ENCODE peak calls at places on chromosome 4, in eight cellular contexts. One of them, this sample, is unnamed.
A peak's percentile ranks its signal among the peaks of the same experiment; 100 is the strongest.

GRCh38 chr4:10260777-10261176 is 144.2 kb upstream of the WDR1 start:
- DNase-seq in transverse colon: no peak
- DNase-seq in SK-N-SH: no peak
- DNase-seq in stomach: no peak
- DNase-seq in K562: peak; percentile 49
- DNase-seq in ovary: no peak
- DNase-seq in sigmoid colon: no peak
- DNase-seq in A549: no peak
- DNase-seq in this sample: no peak

GRCh38 chr4:11954093-11954492 is 525.4 kb upstream of the HS3ST1 start:
- DNase-seq in transverse colon: peak; percentile 9
- DNase-seq in A549: peak; percentile 15
- DNase-seq in ovary: no peak
- DNase-seq in stomach: no peak
- DNase-seq in K562: no peak
- DNase-seq in sigmoid colon: no peak
- DNase-seq in SK-N-SH: no peak
- DNase-seq in this sample: no peak

GRCh38 chr4:24164054-24164453 is 274.2 kb upstream of the PPARGC1A start:
- DNase-seq in K562: no peak
- DNase-seq in sigmoid colon: no peak
- DNase-seq in stomach: no peak
- DNase-seq in A549: no peak
- DNase-seq in SK-N-SH: no peak
- DNase-seq in ovary: no peak
- DNase-seq in transverse colon: no peak
- DNase-seq in this sample: no peak

GRCh38 chr4:122012735-122013134 is 60.9 kb upstream of the TRPC3 start:
- DNase-seq in stomach: no peak
- DNase-seq in transverse colon: no peak
- DNase-seq in sigmoid colon: no peak
- DNase-seq in K562: no peak
- DNase-seq in ovary: no peak
- DNase-seq in A549: no peak
- DNase-seq in SK-N-SH: no peak
- DNase-seq in this sample: no peak

GRCh38 chr4:36244257-36245084 is at the start of gene ARAP2:
- DNase-seq in ovary: peak; percentile 46
- DNase-seq in transverse colon: peak; percentile 67
- DNase-seq in sigmoid colon: peak; percentile 67
- DNase-seq in A549: peak; percentile 15
- DNase-seq in stomach: peak; percentile 80
- DNase-seq in K562: peak; percentile 7
- DNase-seq in SK-N-SH: peak; percentile 19
- DNase-seq in this sample: peak; percentile 72

GRCh38 chr4:118955515-118955914 is 66.9 kb downstream of the SYNPO2 start:
- DNase-seq in stomach: no peak
- DNase-seq in A549: no peak
- DNase-seq in ovary: no peak
- DNase-seq in sigmoid colon: no peak
- DNase-seq in transverse colon: no peak
- DNase-seq in K562: no peak
- DNase-seq in SK-N-SH: no peak
- DNase-seq in this sample: no peak

GRCh38 chr4:52643846-52644245 is 15.3 kb downstream of the USP46 start:
- DNase-seq in K562: no peak
- DNase-seq in transverse colon: peak; percentile 21
- DNase-seq in SK-N-SH: peak; percentile 16
- DNase-seq in sigmoid colon: peak; percentile 81
- DNase-seq in ovary: no peak
- DNase-seq in A549: no peak
- DNase-seq in stomach: peak; percentile 72
- DNase-seq in this sample: peak; percentile 70

GRCh38 chr4:145890689-145891088 is 47.9 kb downstream of the ZNF827 start:
- DNase-seq in SK-N-SH: no peak
- DNase-seq in A549: no peak
- DNase-seq in transverse colon: no peak
- DNase-seq in K562: no peak
- DNase-seq in ovary: no peak
- DNase-seq in stomach: no peak
- DNase-seq in sigmoid colon: no peak
- DNase-seq in this sample: no peak

GRCh38 chr4:1583051-1583785 is 100.9 kb downstream of the FAM53A start:
- DNase-seq in SK-N-SH: no peak
- DNase-seq in stomach: no peak
- DNase-seq in sigmoid colon: peak; percentile 42
- DNase-seq in A549: no peak
- DNase-seq in transverse colon: no peak
- DNase-seq in ovary: no peak
- DNase-seq in K562: no peak
- DNase-seq in this sample: peak; percentile 56

GRCh38 chr4:48196758-48197504 is 62.9 kb upstream of the TXK start:
- DNase-seq in stomach: no peak
- DNase-seq in sigmoid colon: no peak
- DNase-seq in ovary: no peak
- DNase-seq in transverse colon: no peak
- DNase-seq in A549: no peak
- DNase-seq in K562: no peak
- DNase-seq in SK-N-SH: no peak
- DNase-seq in this sample: no peak

GRCh38 chr4:150010525-150011126 is 67.6 kb upstream of the DCLK2 start:
- DNase-seq in sigmoid colon: no peak
- DNase-seq in K562: peak; percentile 19
- DNase-seq in transverse colon: peak; percentile 27
- DNase-seq in ovary: peak; percentile 42
- DNase-seq in SK-N-SH: peak; percentile 23
- DNase-seq in stomach: peak; percentile 26
- DNase-seq in A549: peak; percentile 78
- DNase-seq in this sample: no peak

GRCh38 chr4:106266201-106266600 is 49.8 kb downstream of the TBCK start:
- DNase-seq in SK-N-SH: peak; percentile 13
- DNase-seq in K562: peak; percentile 16
- DNase-seq in A549: peak; percentile 63
- DNase-seq in sigmoid colon: no peak
- DNase-seq in transverse colon: no peak
- DNase-seq in ovary: no peak
- DNase-seq in stomach: no peak
- DNase-seq in this sample: no peak

GRCh38 chr4:5631352-5632042 is 76.9 kb downstream of the EVC2 start:
- DNase-seq in A549: no peak
- DNase-seq in sigmoid colon: no peak
- DNase-seq in transverse colon: no peak
- DNase-seq in ovary: peak; percentile 44
- DNase-seq in K562: no peak
- DNase-seq in SK-N-SH: no peak
- DNase-seq in stomach: no peak
- DNase-seq in this sample: no peak

GRCh38 chr4:56477192-56477706 is 9.8 kb downstream of the SRP72 start:
- DNase-seq in A549: no peak
- DNase-seq in K562: no peak
- DNase-seq in sigmoid colon: no peak
- DNase-seq in transverse colon: no peak
- DNase-seq in stomach: no peak
- DNase-seq in ovary: no peak
- DNase-seq in SK-N-SH: no peak
- DNase-seq in this sample: no peak

GRCh38 chr4:40962551-40963185 is 212.9 kb downstream of the NSUN7 start:
- DNase-seq in SK-N-SH: no peak
- DNase-seq in K562: no peak
- DNase-seq in ovary: no peak
- DNase-seq in A549: no peak
- DNase-seq in sigmoid colon: no peak
- DNase-seq in stomach: no peak
- DNase-seq in transverse colon: no peak
- DNase-seq in this sample: no peak

GRCh38 chr4:7252510-7253340 is 60.4 kb downstream of the SORCS2 start:
- DNase-seq in ovary: no peak
- DNase-seq in transverse colon: no peak
- DNase-seq in A549: no peak
- DNase-seq in sigmoid colon: no peak
- DNase-seq in stomach: no peak
- DNase-seq in SK-N-SH: peak; percentile 63
- DNase-seq in K562: no peak
- DNase-seq in this sample: no peak

GRCh38 chr4:7330031-7330596 is 104.6 kb downstream of the PSAPL1 start:
- DNase-seq in ovary: peak; percentile 27
- DNase-seq in K562: no peak
- DNase-seq in A549: no peak
- DNase-seq in sigmoid colon: no peak
- DNase-seq in SK-N-SH: no peak
- DNase-seq in stomach: no peak
- DNase-seq in transverse colon: no peak
- DNase-seq in this sample: no peak

GRCh38 chr4:165325732-165326512 is 1.5 kb upstream of the MSMO1 start:
- DNase-seq in A549: peak; percentile 18
- DNase-seq in ovary: no peak
- DNase-seq in stomach: no peak
- DNase-seq in SK-N-SH: no peak
- DNase-seq in K562: peak; percentile 16
- DNase-seq in transverse colon: no peak
- DNase-seq in sigmoid colon: no peak
- DNase-seq in this sample: no peak

GRCh38 chr4:129821073-129821472 is 725.1 kb downstream of the C4orf33 start:
- DNase-seq in stomach: no peak
- DNase-seq in A549: no peak
- DNase-seq in ovary: no peak
- DNase-seq in SK-N-SH: no peak
- DNase-seq in K562: no peak
- DNase-seq in sigmoid colon: no peak
- DNase-seq in transverse colon: no peak
- DNase-seq in this sample: no peak

GRCh38 chr4:2663275-2663674 is 92.9 kb downstream of the TNIP2 start:
- DNase-seq in transverse colon: no peak
- DNase-seq in ovary: no peak
- DNase-seq in A549: no peak
- DNase-seq in stomach: no peak
- DNase-seq in SK-N-SH: no peak
- DNase-seq in K562: peak; percentile 3
- DNase-seq in sigmoid colon: no peak
- DNase-seq in this sample: no peak

GRCh38 chr4:187309456-187309855 is 585.8 kb upstream of the FAT1 start:
- DNase-seq in A549: no peak
- DNase-seq in SK-N-SH: no peak
- DNase-seq in ovary: no peak
- DNase-seq in sigmoid colon: no peak
- DNase-seq in transverse colon: no peak
- DNase-seq in stomach: no peak
- DNase-seq in K562: no peak
- DNase-seq in this sample: no peak

GRCh38 chr4:182521006-182521405 is 277.8 kb downstream of the TENM3 start:
- DNase-seq in transverse colon: no peak
- DNase-seq in A549: no peak
- DNase-seq in sigmoid colon: no peak
- DNase-seq in SK-N-SH: no peak
- DNase-seq in stomach: no peak
- DNase-seq in K562: no peak
- DNase-seq in ovary: no peak
- DNase-seq in this sample: no peak

DNA sequence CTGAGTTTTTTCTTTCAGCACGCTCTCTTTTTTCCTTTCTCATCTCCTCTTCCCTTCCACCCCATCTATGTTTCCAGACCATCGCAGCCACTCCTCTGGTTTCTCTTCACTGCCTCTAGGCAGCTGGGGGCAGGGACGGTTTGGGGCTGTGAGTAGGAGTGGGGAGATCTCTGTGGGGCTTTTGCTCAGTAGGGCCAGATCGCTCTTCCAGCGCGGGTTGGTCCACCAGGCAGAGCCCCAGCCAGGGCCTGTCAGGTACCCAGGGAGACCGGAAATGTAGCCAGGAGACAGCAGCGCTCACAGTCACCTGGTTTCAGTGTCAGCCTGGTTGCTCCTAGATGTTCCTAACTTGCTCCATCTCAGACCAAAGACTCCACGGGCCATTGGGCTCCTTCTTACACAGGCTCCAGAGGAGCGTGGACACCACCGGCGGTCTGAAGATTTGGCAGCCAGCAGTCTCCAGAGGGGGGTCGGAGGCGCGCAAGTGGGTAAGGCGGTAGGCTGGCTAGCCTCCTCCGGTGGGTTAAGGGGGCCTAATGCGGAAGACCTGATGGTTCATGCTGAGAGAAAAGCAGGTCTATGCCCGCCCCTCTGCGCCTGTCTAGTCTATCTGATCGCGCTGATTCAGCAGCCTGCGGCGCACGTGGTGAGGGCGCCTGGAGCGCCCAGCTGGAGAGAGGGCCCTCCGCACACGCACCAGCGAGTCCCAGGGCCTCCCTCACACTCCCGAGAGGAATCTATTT is 1.8 kb downstream of the FGF5 start:
- DNase-seq in stomach: no peak
- DNase-seq in A549: no peak
- DNase-seq in SK-N-SH: peak; percentile 20
- DNase-seq in transverse colon: no peak
- DNase-seq in K562: no peak
- DNase-seq in sigmoid colon: no peak
- DNase-seq in ovary: no peak
- DNase-seq in this sample: no peak
- TF ChIP-seq EP300 in stomach: no peak
- TF ChIP-seq EP300 in A549: no peak
- TF ChIP-seq EP300 in SK-N-SH: no peak
- TF ChIP-seq EP300 in transverse colon: no peak
- TF ChIP-seq EP300 in K562: no peak
- TF ChIP-seq EP300 in sigmoid colon: no peak
- TF ChIP-seq EP300 in ovary: no peak
- TF ChIP-seq EP300 in this sample: no peak

DNA sequence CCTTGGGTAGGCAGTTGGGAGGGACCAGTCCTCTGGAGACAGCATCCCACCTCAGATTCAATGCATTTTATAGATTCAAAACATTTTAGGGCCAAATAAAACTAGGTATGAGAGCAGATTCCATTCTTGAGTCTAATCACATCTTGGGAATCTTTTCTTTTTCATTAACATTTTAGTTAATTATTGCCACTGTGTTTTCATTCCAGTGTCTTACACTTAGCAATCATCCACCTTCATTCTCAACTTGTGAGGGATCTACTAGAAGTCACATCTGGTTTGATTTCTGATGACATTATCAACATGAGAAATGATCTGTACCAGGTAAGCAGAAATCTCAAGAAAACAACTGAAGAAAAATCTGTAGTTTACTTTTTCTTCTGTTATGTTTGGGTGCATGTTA is 99.5 kb downstream of the NFKB1 start:
- DNase-seq in K562: no peak
- DNase-seq in sigmoid colon: no peak
- DNase-seq in A549: no peak
- DNase-seq in ovary: no peak
- DNase-seq in transverse colon: no peak
- DNase-seq in SK-N-SH: no peak
- DNase-seq in stomach: no peak
- DNase-seq in this sample: no peak
- TF ChIP-seq EP300 in K562: no peak
- TF ChIP-seq EP300 in sigmoid colon: no peak
- TF ChIP-seq EP300 in A549: no peak
- TF ChIP-seq EP300 in ovary: no peak
- TF ChIP-seq EP300 in transverse colon: no peak
- TF ChIP-seq EP300 in SK-N-SH: no peak
- TF ChIP-seq EP300 in stomach: no peak
- TF ChIP-seq EP300 in this sample: no peak

GRCh38 chr4:71184195-71184781 is 154.5 kb upstream of the SLC4A4 start:
- DNase-seq in K562: peak; percentile 36
- DNase-seq in transverse colon: peak; percentile 68
- DNase-seq in A549: peak; percentile 61
- DNase-seq in sigmoid colon: no peak
- DNase-seq in SK-N-SH: peak; percentile 48
- DNase-seq in stomach: peak; percentile 65
- DNase-seq in ovary: no peak
- DNase-seq in this sample: no peak
- TF ChIP-seq EP300 in K562: no peak
- TF ChIP-seq EP300 in transverse colon: no peak
- TF ChIP-seq EP300 in A549: no peak
- TF ChIP-seq EP300 in sigmoid colon: no peak
- TF ChIP-seq EP300 in SK-N-SH: no peak
- TF ChIP-seq EP300 in stomach: no peak
- TF ChIP-seq EP300 in ovary: no peak
- TF ChIP-seq EP300 in this sample: no peak

GRCh38 chr4:113442821-113443220 is 318.7 kb downstream of the CAMK2D start:
- DNase-seq in stomach: no peak
- DNase-seq in K562: no peak
- DNase-seq in A549: no peak
- DNase-seq in ovary: no peak
- DNase-seq in transverse colon: no peak
- DNase-seq in SK-N-SH: no peak
- DNase-seq in sigmoid colon: no peak
- DNase-seq in this sample: no peak
- TF ChIP-seq EP300 in stomach: no peak
- TF ChIP-seq EP300 in K562: no peak
- TF ChIP-seq EP300 in A549: no peak
- TF ChIP-seq EP300 in ovary: no peak
- TF ChIP-seq EP300 in transverse colon: no peak
- TF ChIP-seq EP300 in SK-N-SH: no peak
- TF ChIP-seq EP300 in sigmoid colon: no peak
- TF ChIP-seq EP300 in this sample: no peak